ENCODE peak calls at places on chromosomes 12 and 14, in five cellular contexts. K is heart left ventricle; S is A673; A is Caco-2; C is CD8-positive, alpha-beta memory T cell. L is an unnamed sample. For H3K9me3 and H3K36me3, the result is how much of the 10 kb centered on the place peaks cover.

GRCh38 chr12:98741615-98742265 is 96.7 kb downstream of the APAF1 start:
- DNase-seq in S (peak), A (no peak), K (no peak), C (no peak), L (no peak)

GRCh38 chr12:112998997-112999767 is 20.9 kb downstream of the OAS2 start:
- DNase-seq in A (no peak), C (no peak), S (no peak), K (no peak), L (no peak)

GRCh38 chr12:56293785-56294184 is 6.3 kb downstream of the CS start:
- DNase-seq in K (no peak), S (no peak), A (no peak), C (no peak), L (no peak)

GRCh38 chr12:46364777-46365580 is 7.6 kb downstream of the SLC38A2 start:
- DNase-seq in A (no peak), K (peak), S (peak), C (no peak), L (no peak)

GRCh38 chr14:96272777-96273471 is 16.9 kb downstream of the BDKRB1 start:
- DNase-seq in S (no peak), K (no peak), C (no peak), A (no peak), L (no peak)

GRCh38 chr14:33839193-33840076 is 111.4 kb downstream of the EGLN3 start:
- DNase-seq in K (peak), S (peak), C (peak), A (peak), L (peak)

GRCh38 chr12:53217930-53218307 is 10.9 kb upstream of the ITGB7 start:
- DNase-seq in A (no peak), S (no peak), K (no peak), C (no peak), L (no peak)

GRCh38 chr12:47808049-47808448 is 11.7 kb downstream of the HDAC7 start:
- DNase-seq in A (no peak), S (no peak), C (peak), K (peak), L (peak)

GRCh38 chr14:70754989-70755388 is 54.3 kb downstream of the MAP3K9 start:
- DNase-seq in C (no peak), S (peak), A (peak), K (no peak), L (no peak)

GRCh38 chr12:122183588-122183940 is 641 bp downstream of the LRRC43 start:
- DNase-seq in C (no peak), K (no peak), A (no peak), S (no peak), L (no peak)
- H3K4me3 ChIP-seq in C (no peak), K (peak), A (no peak), S (peak), L (no peak)

GRCh38 chr14:105852378-105853088 is 326.1 kb downstream of the TMEM121 start:
- DNase-seq in K (no peak), A (no peak), C (no peak), S (no peak), L (no peak)

GRCh38 chr14:105850853-105851581 is 324.6 kb downstream of the TMEM121 start:
- DNase-seq in K (no peak), A (no peak), S (no peak), C (no peak), L (no peak)

GRCh38 chr14:105849933-105850626 is 323.7 kb downstream of the TMEM121 start:
- DNase-seq in A (no peak), K (no peak), S (no peak), C (no peak), L (no peak)

GRCh38 chr14:105853089-105853906 is 326.9 kb downstream of the TMEM121 start:
- DNase-seq in A (no peak), S (no peak), K (no peak), C (no peak), L (peak)

DNA sequence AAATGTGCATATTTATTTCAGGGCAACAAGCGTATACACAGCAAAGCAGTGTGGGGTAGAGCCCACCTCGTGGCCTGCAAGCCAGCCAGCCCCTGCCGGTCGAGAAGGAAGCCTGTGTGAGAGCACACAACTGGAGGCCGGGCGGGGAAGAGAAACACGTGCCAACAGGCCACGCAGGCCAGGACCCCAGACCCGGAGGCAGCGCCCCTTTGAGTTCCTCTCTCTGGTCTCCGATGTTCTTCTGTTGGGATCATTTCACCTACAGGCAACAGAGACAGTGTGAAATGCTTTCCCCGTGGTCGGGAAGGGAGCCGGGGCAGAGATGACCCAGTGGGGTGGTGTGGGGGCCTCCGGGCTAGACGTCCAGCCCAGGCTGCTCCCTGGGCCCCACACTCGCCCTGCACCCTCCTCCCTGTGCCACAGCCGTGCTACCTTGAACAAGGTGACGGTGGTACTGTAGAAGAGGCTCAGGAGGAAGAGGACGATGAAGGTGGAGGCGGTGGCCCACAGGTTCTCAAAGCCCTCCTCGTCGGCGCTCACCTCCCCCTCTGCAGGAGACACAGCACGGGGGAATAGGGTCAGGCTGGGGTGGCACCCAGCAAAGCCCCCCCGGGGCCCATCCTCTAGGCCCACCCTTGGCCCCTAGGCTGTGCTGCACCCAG is 325.5 kb downstream of the TMEM121 start:
- DNase-seq in K (no peak), C (no peak), A (no peak), S (no peak), L (no peak)
- H3K9me3 ChIP-seq in K (under half), C (under half), A (under half), S (under half), L (under half)

DNA sequence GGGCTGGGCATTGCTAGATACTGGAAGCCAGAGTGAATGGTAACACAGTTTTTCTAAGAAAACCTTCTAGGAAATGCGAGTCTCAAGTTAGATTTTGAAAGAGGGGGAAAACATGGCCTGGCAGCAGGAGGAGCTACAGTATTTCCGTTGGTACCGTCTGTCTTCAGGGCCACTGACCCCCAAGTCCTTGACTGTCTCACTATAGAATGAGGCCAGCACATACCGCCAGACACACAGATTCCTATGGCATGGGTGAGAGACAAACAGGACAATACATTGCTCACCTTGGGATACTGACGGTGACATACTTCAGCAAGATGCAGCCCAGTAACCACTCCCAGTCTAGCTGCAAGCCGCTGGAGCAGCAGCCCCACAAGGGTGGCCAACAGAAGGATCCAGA is 21.7 kb downstream of the SLC11A2 start:
- DNase-seq in K (no peak), C (no peak), A (no peak), S (no peak), L (no peak)
- H3K36me3 ChIP-seq in K (half or more), C (under half), A (under half), S (under half), L (under half)

GRCh38 chr12:14884458-14884878 is 1.2 kb downstream of the MGP start:
- DNase-seq in A (no peak), K (peak), C (peak), S (peak), L (peak)

GRCh38 chr12:14883663-14884062 is 2.0 kb downstream of the MGP start:
- DNase-seq in C (no peak), A (no peak), K (no peak), S (no peak), L (no peak)

GRCh38 chr12:14885718-14886201 is at the start of gene MGP:
- DNase-seq in S (no peak), K (peak), C (no peak), A (no peak), L (no peak)

GRCh38 chr12:14880890-14881453 is 4.7 kb downstream of the MGP start:
- DNase-seq in C (no peak), S (peak), A (no peak), K (no peak), L (peak)

DNA sequence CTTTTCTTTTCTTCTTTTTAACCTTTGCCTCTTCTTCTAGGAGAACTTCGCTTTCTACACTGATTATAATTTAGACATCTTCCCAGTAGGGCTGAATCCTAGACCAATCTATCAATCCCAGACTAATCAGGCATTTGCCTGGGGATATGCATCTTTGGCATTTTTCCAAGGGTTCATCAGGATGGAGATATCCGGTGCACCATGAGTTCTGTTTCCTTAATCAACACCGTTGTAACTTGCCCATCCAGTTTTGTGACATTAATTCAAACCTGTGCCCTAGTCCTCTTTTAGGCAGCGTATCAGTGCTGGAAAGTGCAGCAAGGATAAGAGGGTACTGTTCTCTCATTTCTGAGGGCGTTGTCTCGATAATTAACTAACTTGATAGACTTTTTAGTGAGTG is 617 bp upstream of the MGP start:
- DNase-seq in K (no peak), C (no peak), A (no peak), S (no peak), L (no peak)
- H3K4me3 ChIP-seq in K (peak), C (no peak), A (no peak), S (no peak), L (no peak)

GRCh38 chr14:105854600-105855245 is 328.3 kb downstream of the TMEM121 start:
- DNase-seq in S (no peak), A (no peak), C (no peak), K (no peak), L (no peak)
- H3K9me3 ChIP-seq in S (under half), A (under half), C (under half), K (under half), L (under half)

DNA sequence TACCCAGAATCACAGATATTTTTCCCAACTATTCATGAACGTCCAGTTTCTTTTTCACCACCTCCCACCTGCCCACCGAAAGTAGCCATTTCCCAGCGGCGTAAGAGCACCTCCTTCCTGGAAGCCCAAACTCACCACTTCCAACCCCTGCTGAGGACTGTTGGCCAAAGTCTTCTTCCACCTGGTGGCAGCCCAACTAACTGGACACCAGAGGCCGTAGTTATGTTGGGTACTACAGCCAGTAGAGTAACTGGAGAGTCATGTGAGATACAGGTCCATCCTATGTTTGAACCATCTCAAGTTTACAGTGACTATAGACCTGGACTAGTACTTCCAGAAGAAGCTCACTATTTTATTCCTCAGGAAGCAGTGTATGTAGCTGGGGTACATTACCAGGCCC is 81.6 kb downstream of the RAD52 start:
- DNase-seq in A (no peak), S (no peak), C (no peak), K (no peak), L (no peak)
- H3K36me3 ChIP-seq in A (under half), S (under half), C (under half), K (half or more), L (under half)

GRCh38 chr12:39395866-39396265 is 47.1 kb downstream of the KIF21A start:
- DNase-seq in K (peak), C (no peak), A (no peak), S (no peak), L (no peak)
- H3K4me3 ChIP-seq in K (peak), C (no peak), A (no peak), S (no peak), L (no peak)

GRCh38 chr14:105937253-105938054 is 411.1 kb downstream of the TMEM121 start:
- DNase-seq in C (no peak), K (no peak), A (no peak), S (no peak), L (no peak)

GRCh38 chr14:105939810-105940508 is 413.6 kb downstream of the TMEM121 start:
- DNase-seq in A (no peak), K (no peak), C (no peak), S (no peak), L (no peak)

GRCh38 chr14:105940534-105941225 is 414.3 kb downstream of the TMEM121 start:
- DNase-seq in A (no peak), S (no peak), C (peak), K (no peak), L (no peak)

GRCh38 chr14:105938055-105938863 is 411.9 kb downstream of the TMEM121 start:
- DNase-seq in C (no peak), S (no peak), A (no peak), K (no peak), L (no peak)

GRCh38 chr14:105938959-105939358 is 412.6 kb downstream of the TMEM121 start:
- DNase-seq in C (no peak), A (no peak), K (no peak), S (no peak), L (no peak)
- H3K9me3 ChIP-seq in C (under half), A (under half), K (under half), S (under half), L (under half)

DNA sequence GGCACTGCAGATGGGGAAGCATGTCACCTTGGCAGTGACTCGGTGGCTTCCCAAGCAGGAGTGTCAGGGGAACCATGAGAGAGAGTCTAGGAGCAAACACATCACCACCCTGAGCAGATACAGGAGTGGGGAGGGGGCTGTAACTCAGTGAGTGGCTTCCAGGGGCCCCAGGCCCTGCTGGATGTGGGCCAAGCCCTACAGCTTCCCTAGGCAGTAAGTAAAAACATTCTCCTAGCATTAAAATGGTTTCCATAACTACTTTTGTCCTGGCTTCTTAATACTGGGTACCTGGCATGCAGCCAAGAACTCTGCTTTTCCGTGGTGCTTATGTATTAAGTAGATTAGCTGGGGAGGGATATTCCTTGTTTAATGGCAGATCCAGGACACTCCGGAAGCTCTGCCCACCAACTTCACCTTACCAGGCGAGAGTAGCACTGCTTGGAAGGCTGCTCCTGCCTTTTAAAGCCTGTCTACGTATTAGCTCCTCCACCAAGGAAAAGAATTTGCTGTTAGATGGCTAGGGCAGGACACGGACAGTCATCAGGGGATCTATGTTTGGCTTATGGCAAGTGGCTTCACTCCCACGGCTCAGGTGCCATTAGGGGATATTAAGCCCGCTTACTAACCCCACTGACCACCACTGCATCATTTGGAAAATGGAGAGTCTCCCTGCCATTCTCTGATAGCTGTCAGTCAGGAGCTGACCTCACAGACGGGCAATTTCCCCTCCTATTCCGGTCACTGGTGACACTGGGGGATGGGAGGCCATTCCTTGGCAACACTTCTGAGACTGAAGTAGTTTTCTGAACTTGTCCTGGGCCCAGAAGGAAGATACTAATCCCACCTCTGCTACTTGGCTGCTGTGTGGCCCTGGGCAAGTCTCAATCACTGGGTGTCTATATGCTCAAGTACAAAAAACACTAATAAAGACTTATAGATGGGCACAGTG is 22.8 kb downstream of the OTUB2 start:
- DNase-seq in A (no peak), S (peak), C (no peak), K (no peak), L (no peak)
- H3K36me3 ChIP-seq in A (under half), S (under half), C (half or more), K (half or more), L (under half)

L was measured in naive thymus-derived CD4-positive, alpha-beta T cell.